ENCODE peak calls at places on chromosomes 4 and X, in seven cellular contexts. One of them, this sample, is unnamed. For H3K4me1, the result is how much of the 10 kb centered on the place peaks cover.

GRCh38 chr4:16914208-16914607 is 15.8 kb upstream of the LDB2 start:
- DNase-seq in CD8-positive, alpha-beta T cell: no peak
- DNase-seq in pancreas: no peak
- DNase-seq in body of pancreas: no peak
- DNase-seq in aorta: no peak
- DNase-seq in ovary: no peak
- DNase-seq in iPS DF 6.9: no peak
- DNase-seq in this sample: no peak

GRCh38 chrX:15563056-15563455 is 37.7 kb downstream of the ACE2 start:
- DNase-seq in CD8-positive, alpha-beta T cell: no peak
- DNase-seq in aorta: no peak
- DNase-seq in iPS DF 6.9: no peak
- DNase-seq in pancreas: no peak
- DNase-seq in ovary: no peak
- DNase-seq in body of pancreas: no peak
- DNase-seq in this sample: no peak

GRCh38 chr4:42306221-42307109 is 90.8 kb upstream of the SHISA3 start:
- DNase-seq in CD8-positive, alpha-beta T cell: no peak
- DNase-seq in aorta: no peak
- DNase-seq in pancreas: no peak
- DNase-seq in ovary: no peak
- DNase-seq in iPS DF 6.9: no peak
- DNase-seq in body of pancreas: no peak
- DNase-seq in this sample: no peak

GRCh38 chr4:171169396-171169795 is 643.8 kb upstream of the GALNTL6 start:
- DNase-seq in body of pancreas: no peak
- DNase-seq in iPS DF 6.9: no peak
- DNase-seq in CD8-positive, alpha-beta T cell: no peak
- DNase-seq in pancreas: no peak
- DNase-seq in aorta: no peak
- DNase-seq in ovary: no peak
- DNase-seq in this sample: no peak

GRCh38 chr4:173214661-173215060 is 46.0 kb downstream of the GALNT7 start:
- DNase-seq in pancreas: no peak
- DNase-seq in ovary: no peak
- DNase-seq in iPS DF 6.9: no peak
- DNase-seq in CD8-positive, alpha-beta T cell: no peak
- DNase-seq in aorta: no peak
- DNase-seq in body of pancreas: no peak
- DNase-seq in this sample: no peak

GRCh38 chr4:88928852-88929251 is 128.1 kb downstream of the FAM13A start:
- DNase-seq in CD8-positive, alpha-beta T cell: no peak
- DNase-seq in body of pancreas: no peak
- DNase-seq in ovary: no peak
- DNase-seq in pancreas: no peak
- DNase-seq in aorta: no peak
- DNase-seq in iPS DF 6.9: no peak
- DNase-seq in this sample: no peak

GRCh38 chr4:52751349-52751911 is at the start of gene ERVMER34-1:
- DNase-seq in ovary: peak
- DNase-seq in CD8-positive, alpha-beta T cell: no peak
- DNase-seq in body of pancreas: peak
- DNase-seq in aorta: peak
- DNase-seq in pancreas: peak
- DNase-seq in iPS DF 6.9: peak
- DNase-seq in this sample: no peak

GRCh38 chr4:186644737-186645261 is 78.9 kb downstream of the FAT1 start:
- DNase-seq in aorta: no peak
- DNase-seq in pancreas: no peak
- DNase-seq in CD8-positive, alpha-beta T cell: no peak
- DNase-seq in ovary: no peak
- DNase-seq in body of pancreas: no peak
- DNase-seq in iPS DF 6.9: no peak
- DNase-seq in this sample: no peak

GRCh38 chr4:7938513-7939376 is 916 bp downstream of the AFAP1 start:
- DNase-seq in pancreas: peak
- DNase-seq in iPS DF 6.9: no peak
- DNase-seq in body of pancreas: peak
- DNase-seq in aorta: peak
- DNase-seq in CD8-positive, alpha-beta T cell: no peak
- DNase-seq in ovary: peak
- DNase-seq in this sample: peak

GRCh38 chrX:50067435-50068292 is 133.1 kb downstream of the AKAP4 start:
- DNase-seq in CD8-positive, alpha-beta T cell: no peak
- DNase-seq in ovary: no peak
- DNase-seq in iPS DF 6.9: peak
- DNase-seq in pancreas: peak
- DNase-seq in aorta: no peak
- DNase-seq in body of pancreas: peak
- DNase-seq in this sample: no peak

GRCh38 chr4:11910780-11911179 is 482.1 kb upstream of the HS3ST1 start:
- DNase-seq in body of pancreas: no peak
- DNase-seq in ovary: no peak
- DNase-seq in aorta: no peak
- DNase-seq in iPS DF 6.9: no peak
- DNase-seq in CD8-positive, alpha-beta T cell: no peak
- DNase-seq in pancreas: no peak
- DNase-seq in this sample: no peak

GRCh38 chr4:153684182-153685073 is at the start of gene TLR2:
- DNase-seq in iPS DF 6.9: peak
- DNase-seq in aorta: peak
- DNase-seq in CD8-positive, alpha-beta T cell: peak
- DNase-seq in body of pancreas: peak
- DNase-seq in ovary: peak
- DNase-seq in pancreas: peak
- DNase-seq in this sample: peak

GRCh38 chr4:38488891-38489861 is 174.8 kb upstream of the KLF3 start:
- DNase-seq in aorta: no peak
- DNase-seq in body of pancreas: no peak
- DNase-seq in ovary: no peak
- DNase-seq in iPS DF 6.9: no peak
- DNase-seq in pancreas: no peak
- DNase-seq in CD8-positive, alpha-beta T cell: no peak
- DNase-seq in this sample: no peak

GRCh38 chrX:105464611-105465010 is 244.1 kb upstream of the TEX13A start:
- DNase-seq in CD8-positive, alpha-beta T cell: no peak
- DNase-seq in iPS DF 6.9: no peak
- DNase-seq in aorta: no peak
- DNase-seq in body of pancreas: no peak
- DNase-seq in pancreas: no peak
- DNase-seq in ovary: no peak
- DNase-seq in this sample: no peak

GRCh38 chr4:148800943-148801342 is 358.7 kb upstream of the NR3C2 start:
- DNase-seq in pancreas: no peak
- DNase-seq in aorta: no peak
- DNase-seq in ovary: no peak
- DNase-seq in body of pancreas: no peak
- DNase-seq in CD8-positive, alpha-beta T cell: no peak
- DNase-seq in iPS DF 6.9: no peak
- DNase-seq in this sample: no peak

GRCh38 chrX:361231-362145 is 25.2 kb downstream of the PPP2R3B start:
- DNase-seq in CD8-positive, alpha-beta T cell: no peak
- DNase-seq in aorta: peak
- DNase-seq in pancreas: no peak
- DNase-seq in iPS DF 6.9: no peak
- DNase-seq in ovary: no peak
- DNase-seq in body of pancreas: no peak
- DNase-seq in this sample: no peak

GRCh38 chrX:56736219-56736618 is 7.2 kb downstream of the NBDY start:
- DNase-seq in body of pancreas: no peak
- DNase-seq in CD8-positive, alpha-beta T cell: no peak
- DNase-seq in ovary: no peak
- DNase-seq in pancreas: no peak
- DNase-seq in aorta: no peak
- DNase-seq in iPS DF 6.9: no peak
- DNase-seq in this sample: no peak

GRCh38 chr4:89298788-89299152 is 8.8 kb downstream of the GPRIN3 start:
- DNase-seq in ovary: no peak
- DNase-seq in body of pancreas: no peak
- DNase-seq in pancreas: no peak
- DNase-seq in iPS DF 6.9: no peak
- DNase-seq in CD8-positive, alpha-beta T cell: no peak
- DNase-seq in aorta: no peak
- DNase-seq in this sample: peak

GRCh38 chr4:113689394-113689793 is 72.1 kb downstream of the CAMK2D start:
- DNase-seq in pancreas: no peak
- DNase-seq in ovary: no peak
- DNase-seq in CD8-positive, alpha-beta T cell: no peak
- DNase-seq in aorta: no peak
- DNase-seq in iPS DF 6.9: no peak
- DNase-seq in body of pancreas: no peak
- DNase-seq in this sample: no peak

DNA sequence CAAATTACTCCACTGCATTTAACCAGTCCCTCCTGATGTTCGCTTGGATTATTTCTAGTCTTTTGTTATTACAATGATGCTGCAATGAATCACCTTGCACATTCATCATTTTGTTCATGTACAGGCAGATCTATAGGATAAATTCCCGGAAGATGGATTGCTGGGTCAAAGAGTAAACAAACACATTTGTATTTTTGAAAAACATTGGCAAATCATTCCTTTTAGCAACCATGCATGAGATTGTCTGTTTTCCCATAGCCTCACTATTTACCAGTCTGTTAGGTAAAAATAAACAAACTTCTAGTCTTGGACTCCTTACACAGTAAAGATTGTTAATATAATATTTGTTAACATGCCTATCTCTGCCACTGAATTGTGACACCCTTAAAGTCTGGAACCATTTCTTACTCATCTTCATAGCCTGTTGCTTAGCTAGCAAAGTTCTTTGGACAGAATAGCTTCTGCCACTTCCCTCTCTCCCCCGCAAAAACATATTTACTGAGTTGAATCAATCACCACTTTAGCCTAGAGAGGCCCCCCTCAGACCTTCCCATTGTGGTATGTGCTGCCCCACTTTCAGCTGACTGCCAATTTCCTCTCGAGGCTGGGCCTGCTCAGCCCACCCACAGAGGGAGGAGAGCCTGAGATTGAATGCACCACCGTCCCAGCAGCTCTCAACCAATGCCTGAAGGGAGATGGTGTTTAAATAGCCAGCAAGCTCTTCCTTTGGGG is 108.4 kb upstream of the ATXN3L start:
- DNase-seq in iPS DF 6.9: no peak
- DNase-seq in body of pancreas: no peak
- DNase-seq in aorta: no peak
- DNase-seq in CD8-positive, alpha-beta T cell: no peak
- DNase-seq in pancreas: no peak
- DNase-seq in ovary: no peak
- DNase-seq in this sample: no peak
- H3K27ac ChIP-seq in iPS DF 6.9: no peak
- H3K27ac ChIP-seq in body of pancreas: no peak
- H3K27ac ChIP-seq in aorta: no peak
- H3K27ac ChIP-seq in CD8-positive, alpha-beta T cell: no peak
- H3K27ac ChIP-seq in pancreas: no peak
- H3K27ac ChIP-seq in ovary: no peak
- H3K27ac ChIP-seq in this sample: no peak

GRCh38 chrX:154750301-154751120 is at the start of gene GAB3:
- DNase-seq in iPS DF 6.9: no peak
- DNase-seq in CD8-positive, alpha-beta T cell: no peak
- DNase-seq in body of pancreas: peak
- DNase-seq in ovary: no peak
- DNase-seq in pancreas: no peak
- DNase-seq in aorta: peak
- DNase-seq in this sample: peak
- H3K4me1 ChIP-seq in iPS DF 6.9: under half
- H3K4me1 ChIP-seq in CD8-positive, alpha-beta T cell: under half
- H3K4me1 ChIP-seq in body of pancreas: under half
- H3K4me1 ChIP-seq in ovary: under half
- H3K4me1 ChIP-seq in pancreas: under half
- H3K4me1 ChIP-seq in aorta: under half
- H3K4me1 ChIP-seq in this sample: under half

GRCh38 chr4:168535689-168536088 is 38.8 kb downstream of the PALLD start:
- DNase-seq in iPS DF 6.9: no peak
- DNase-seq in CD8-positive, alpha-beta T cell: no peak
- DNase-seq in body of pancreas: no peak
- DNase-seq in ovary: no peak
- DNase-seq in aorta: no peak
- DNase-seq in pancreas: no peak
- DNase-seq in this sample: no peak
- H3K27ac ChIP-seq in iPS DF 6.9: no peak
- H3K27ac ChIP-seq in CD8-positive, alpha-beta T cell: no peak
- H3K27ac ChIP-seq in body of pancreas: no peak
- H3K27ac ChIP-seq in ovary: no peak
- H3K27ac ChIP-seq in aorta: no peak
- H3K27ac ChIP-seq in pancreas: no peak
- H3K27ac ChIP-seq in this sample: no peak

GRCh38 chr4:1033840-1034551 is 22.6 kb downstream of the FGFRL1 start:
- DNase-seq in ovary: peak
- DNase-seq in CD8-positive, alpha-beta T cell: no peak
- DNase-seq in aorta: peak
- DNase-seq in pancreas: no peak
- DNase-seq in body of pancreas: no peak
- DNase-seq in iPS DF 6.9: no peak
- DNase-seq in this sample: no peak

GRCh38 chr4:1036976-1037810 is 25.8 kb downstream of the FGFRL1 start:
- DNase-seq in aorta: no peak
- DNase-seq in CD8-positive, alpha-beta T cell: no peak
- DNase-seq in ovary: no peak
- DNase-seq in body of pancreas: no peak
- DNase-seq in iPS DF 6.9: no peak
- DNase-seq in pancreas: no peak
- DNase-seq in this sample: no peak

GRCh38 chr4:1036095-1036494 is 24.7 kb downstream of the FGFRL1 start:
- DNase-seq in aorta: no peak
- DNase-seq in CD8-positive, alpha-beta T cell: no peak
- DNase-seq in ovary: no peak
- DNase-seq in iPS DF 6.9: no peak
- DNase-seq in body of pancreas: no peak
- DNase-seq in pancreas: no peak
- DNase-seq in this sample: no peak

GRCh38 chr4:1032861-1033260 is 21.4 kb downstream of the FGFRL1 start:
- DNase-seq in iPS DF 6.9: no peak
- DNase-seq in ovary: no peak
- DNase-seq in pancreas: no peak
- DNase-seq in CD8-positive, alpha-beta T cell: no peak
- DNase-seq in body of pancreas: no peak
- DNase-seq in aorta: no peak
- DNase-seq in this sample: no peak

GRCh38 chr4:1035510-1035909 is 24.1 kb downstream of the FGFRL1 start:
- DNase-seq in CD8-positive, alpha-beta T cell: no peak
- DNase-seq in iPS DF 6.9: no peak
- DNase-seq in pancreas: peak
- DNase-seq in ovary: no peak
- DNase-seq in aorta: peak
- DNase-seq in body of pancreas: peak
- DNase-seq in this sample: no peak
- H3K4me1 ChIP-seq in CD8-positive, alpha-beta T cell: under half
- H3K4me1 ChIP-seq in iPS DF 6.9: under half
- H3K4me1 ChIP-seq in pancreas: under half
- H3K4me1 ChIP-seq in ovary: under half
- H3K4me1 ChIP-seq in aorta: under half
- H3K4me1 ChIP-seq in body of pancreas: under half
- H3K4me1 ChIP-seq in this sample: under half

This sample was measured in CD4-positive, alpha-beta memory T cell.